ENCODE peak calls at places on chromosomes 12 and 14, in seven cellular contexts. One of them, this sample, is unnamed.

GRCh38 chr14:102486513-102487203 is 22.9 kb downstream of the ANKRD9 start:
- DNase-seq in ELF-1: peak
- DNase-seq in myocyte: no peak
- DNase-seq in RCC 7860: no peak
- DNase-seq in SW480: no peak
- DNase-seq in choroid plexus epithelial cell: no peak
- DNase-seq in astrocyte of the hippocampus: no peak
- DNase-seq in this sample: no peak

GRCh38 chr12:23222801-23223200 is 597.8 kb downstream of the ETNK1 start:
- DNase-seq in choroid plexus epithelial cell: peak
- DNase-seq in SW480: no peak
- DNase-seq in ELF-1: no peak
- DNase-seq in RCC 7860: no peak
- DNase-seq in astrocyte of the hippocampus: no peak
- DNase-seq in myocyte: peak
- DNase-seq in this sample: no peak

GRCh38 chr14:72513994-72514659 is 379.8 kb downstream of the DPF3 start:
- DNase-seq in myocyte: peak
- DNase-seq in SW480: peak
- DNase-seq in choroid plexus epithelial cell: peak
- DNase-seq in RCC 7860: peak
- DNase-seq in astrocyte of the hippocampus: peak
- DNase-seq in ELF-1: peak
- DNase-seq in this sample: no peak

GRCh38 chr12:96210376-96211055 is 16.3 kb downstream of the ELK3 start:
- DNase-seq in choroid plexus epithelial cell: no peak
- DNase-seq in astrocyte of the hippocampus: no peak
- DNase-seq in myocyte: no peak
- DNase-seq in ELF-1: no peak
- DNase-seq in SW480: no peak
- DNase-seq in RCC 7860: no peak
- DNase-seq in this sample: no peak

GRCh38 chr12:100493371-100494012 is 19.8 kb downstream of the NR1H4 start:
- DNase-seq in RCC 7860: no peak
- DNase-seq in ELF-1: no peak
- DNase-seq in choroid plexus epithelial cell: peak
- DNase-seq in astrocyte of the hippocampus: no peak
- DNase-seq in SW480: no peak
- DNase-seq in myocyte: no peak
- DNase-seq in this sample: no peak

GRCh38 chr12:49260831-49261363 is 4.0 kb upstream of the TUBA1C start:
- DNase-seq in myocyte: no peak
- DNase-seq in ELF-1: no peak
- DNase-seq in RCC 7860: no peak
- DNase-seq in SW480: no peak
- DNase-seq in astrocyte of the hippocampus: no peak
- DNase-seq in choroid plexus epithelial cell: no peak
- DNase-seq in this sample: no peak

GRCh38 chr12:121668750-121669524 is 517 bp downstream of the MORN3 start:
- DNase-seq in ELF-1: peak
- DNase-seq in RCC 7860: no peak
- DNase-seq in SW480: no peak
- DNase-seq in astrocyte of the hippocampus: peak
- DNase-seq in choroid plexus epithelial cell: peak
- DNase-seq in myocyte: peak
- DNase-seq in this sample: no peak

GRCh38 chr12:111410229-111411186 is 4.8 kb downstream of the SH2B3 start:
- DNase-seq in ELF-1: peak
- DNase-seq in astrocyte of the hippocampus: peak
- DNase-seq in SW480: no peak
- DNase-seq in choroid plexus epithelial cell: peak
- DNase-seq in RCC 7860: peak
- DNase-seq in myocyte: peak
- DNase-seq in this sample: no peak

GRCh38 chr12:58803893-58804292 is 116.4 kb downstream of the LRIG3 start:
- DNase-seq in choroid plexus epithelial cell: peak
- DNase-seq in ELF-1: no peak
- DNase-seq in SW480: no peak
- DNase-seq in astrocyte of the hippocampus: peak
- DNase-seq in RCC 7860: peak
- DNase-seq in myocyte: peak
- DNase-seq in this sample: peak

GRCh38 chr14:49972840-49973239 is 80.0 kb downstream of the ARF6 start:
- DNase-seq in RCC 7860: peak
- DNase-seq in ELF-1: no peak
- DNase-seq in SW480: peak
- DNase-seq in choroid plexus epithelial cell: peak
- DNase-seq in myocyte: peak
- DNase-seq in astrocyte of the hippocampus: peak
- DNase-seq in this sample: peak

GRCh38 chr12:93710574-93710926 is 33.4 kb downstream of the CRADD start:
- DNase-seq in ELF-1: no peak
- DNase-seq in RCC 7860: no peak
- DNase-seq in choroid plexus epithelial cell: no peak
- DNase-seq in astrocyte of the hippocampus: no peak
- DNase-seq in SW480: no peak
- DNase-seq in myocyte: no peak
- DNase-seq in this sample: no peak

GRCh38 chr14:61420326-61420725 is 98.9 kb downstream of the PRKCH start:
- DNase-seq in astrocyte of the hippocampus: peak
- DNase-seq in SW480: peak
- DNase-seq in RCC 7860: no peak
- DNase-seq in myocyte: peak
- DNase-seq in choroid plexus epithelial cell: peak
- DNase-seq in ELF-1: peak
- DNase-seq in this sample: no peak

GRCh38 chr12:32270818-32271710 is 128.3 kb upstream of the FGD4 start:
- DNase-seq in RCC 7860: peak
- DNase-seq in SW480: peak
- DNase-seq in ELF-1: peak
- DNase-seq in myocyte: no peak
- DNase-seq in choroid plexus epithelial cell: peak
- DNase-seq in astrocyte of the hippocampus: peak
- DNase-seq in this sample: no peak

GRCh38 chr14:103204852-103205540 is 81.7 kb downstream of the TNFAIP2 start:
- DNase-seq in ELF-1: peak
- DNase-seq in RCC 7860: no peak
- DNase-seq in choroid plexus epithelial cell: peak
- DNase-seq in myocyte: no peak
- DNase-seq in astrocyte of the hippocampus: no peak
- DNase-seq in SW480: no peak
- DNase-seq in this sample: no peak

GRCh38 chr14:64918216-64918615 is 4.0 kb downstream of the CHURC1 start:
- DNase-seq in choroid plexus epithelial cell: no peak
- DNase-seq in myocyte: peak
- DNase-seq in RCC 7860: no peak
- DNase-seq in astrocyte of the hippocampus: peak
- DNase-seq in SW480: no peak
- DNase-seq in ELF-1: no peak
- DNase-seq in this sample: no peak